ENCODE peak calls at places on chromosomes 7 and 10, in ten cellular contexts. A, M, U, P, I, J, Q, N, Y and Z are unnamed samples.

GRCh38 chr10:102785818-102786217 is 42.1 kb downstream of the WBP1L start:
- DNase-seq in A (no peak), M (no peak), U (no peak), P (no peak), I (no peak), J (no peak), Q (no peak), N (no peak), Y (no peak), Z (no peak)

GRCh38 chr7:151139071-151139521 is 28.4 kb downstream of the GBX1 start:
- DNase-seq in A (no peak), M (no peak), U (no peak), P (no peak), I (peak), J (peak), Q (no peak), N (no peak), Y (no peak), Z (no peak)

GRCh38 chr10:22556774-22557173 is 157.6 kb downstream of the PIP4K2A start:
- DNase-seq in A (no peak), M (no peak), U (no peak), P (no peak), I (no peak), J (no peak), Q (no peak), N (no peak), Y (no peak), Z (no peak)

GRCh38 chr7:127935847-127936376 is 95.3 kb downstream of the LRRC4 start:
- DNase-seq in A (no peak), M (no peak), U (no peak), P (no peak), I (no peak), J (no peak), Q (no peak), N (no peak), Y (no peak), Z (no peak)

GRCh38 chr7:13742719-13743640 is 246.5 kb downstream of the ETV1 start:
- DNase-seq in A (no peak), M (peak), U (peak), P (peak), I (peak), J (peak), Q (peak), N (no peak), Y (peak), Z (peak)

GRCh38 chr10:122259075-122259466 is 12.0 kb upstream of the BTBD16 start:
- DNase-seq in A (no peak), M (no peak), U (no peak), P (no peak), I (peak), J (no peak), Q (no peak), N (no peak), Y (no peak), Z (no peak)

GRCh38 chr10:112950714-112951348 is 784 bp downstream of the TCF7L2 start:
- DNase-seq in A (no peak), M (peak), U (no peak), P (no peak), I (no peak), J (peak), Q (no peak), N (peak), Y (peak), Z (peak)

GRCh38 chr7:115676080-115676479 is 354.5 kb downstream of the TFEC start:
- DNase-seq in A (no peak), M (peak), U (peak), P (no peak), I (no peak), J (no peak), Q (no peak), N (no peak), Y (peak), Z (no peak)

GRCh38 chr10:12154516-12154915 is 25.0 kb downstream of the SEC61A2 start:
- DNase-seq in A (no peak), M (no peak), U (no peak), P (no peak), I (no peak), J (no peak), Q (no peak), N (no peak), Y (no peak), Z (no peak)

GRCh38 chr7:142807855-142808460 is 37.2 kb downstream of the PRSS2 start:
- DNase-seq in A (peak), M (peak), U (no peak), P (no peak), I (no peak), J (no peak), Q (peak), N (no peak), Y (no peak), Z (no peak)

GRCh38 chr10:13078912-13079775 is 20.8 kb upstream of the OPTN start:
- DNase-seq in A (no peak), M (no peak), U (no peak), P (no peak), I (no peak), J (no peak), Q (no peak), N (no peak), Y (no peak), Z (no peak)

GRCh38 chr10:118790058-118790457 is 35.3 kb upstream of the CACUL1 start:
- DNase-seq in A (no peak), M (no peak), U (no peak), P (no peak), I (no peak), J (no peak), Q (no peak), N (no peak), Y (no peak), Z (no peak)

GRCh38 chr7:20030915-20031362 is 186.2 kb downstream of the MACC1 start:
- DNase-seq in A (peak), M (peak), U (peak), P (no peak), I (no peak), J (no peak), Q (no peak), N (no peak), Y (no peak), Z (no peak)

GRCh38 chr10:43691503-43691902 is 42.8 kb upstream of the ZNF32 start:
- DNase-seq in A (no peak), M (peak), U (no peak), P (no peak), I (no peak), J (no peak), Q (no peak), N (no peak), Y (no peak), Z (no peak)

GRCh38 chr10:112807013-112807412 is 143.0 kb upstream of the TCF7L2 start:
- DNase-seq in A (no peak), M (no peak), U (no peak), P (no peak), I (no peak), J (no peak), Q (no peak), N (no peak), Y (no peak), Z (no peak)

GRCh38 chr7:27200761-27201230 is 905 bp upstream of the HOXA13 start:
- DNase-seq in A (no peak), M (no peak), U (no peak), P (no peak), I (no peak), J (no peak), Q (no peak), N (no peak), Y (no peak), Z (no peak)

GRCh38 chr7:29375641-29376562 is 181.3 kb downstream of the CHN2 start:
- DNase-seq in A (no peak), M (no peak), U (peak), P (no peak), I (no peak), J (no peak), Q (no peak), N (no peak), Y (no peak), Z (no peak)

GRCh38 chr7:128961030-128961659 is 23.4 kb downstream of the IRF5 start:
- DNase-seq in A (no peak), M (peak), U (no peak), P (no peak), I (no peak), J (no peak), Q (no peak), N (no peak), Y (no peak), Z (no peak)

GRCh38 chr7:128453836-128454804 is 1.6 kb upstream of the HILPDA start:
- DNase-seq in A (no peak), M (peak), U (peak), P (no peak), I (peak), J (peak), Q (no peak), N (no peak), Y (no peak), Z (peak)

GRCh38 chr7:149140784-149141183 is 6.5 kb upstream of the ZNF398 start:
- DNase-seq in A (no peak), M (peak), U (no peak), P (no peak), I (no peak), J (no peak), Q (no peak), N (no peak), Y (no peak), Z (no peak)

GRCh38 chr10:17232276-17232987 is 4.4 kb downstream of the VIM start:
- DNase-seq in A (no peak), M (peak), U (peak), P (no peak), I (no peak), J (no peak), Q (no peak), N (no peak), Y (no peak), Z (no peak)

GRCh38 chr10:29119374-29119773 is 169.5 kb upstream of the LYZL1 start:
- DNase-seq in A (no peak), M (peak), U (no peak), P (no peak), I (no peak), J (peak), Q (no peak), N (no peak), Y (peak), Z (no peak)

GRCh38 chr7:99092064-99092720 is 51.7 kb downstream of the SMURF1 start:
- DNase-seq in A (no peak), M (no peak), U (no peak), P (no peak), I (no peak), J (no peak), Q (no peak), N (no peak), Y (no peak), Z (no peak)

GRCh38 chr10:65769828-65770227 is 1156.0 kb upstream of the LRRTM3 start:
- DNase-seq in A (no peak), M (no peak), U (peak), P (no peak), I (no peak), J (no peak), Q (no peak), N (no peak), Y (no peak), Z (no peak)

GRCh38 chr7:140646931-140647647 is 6.5 kb upstream of the DENND2A start:
- DNase-seq in A (no peak), M (peak), U (peak), P (peak), I (peak), J (no peak), Q (no peak), N (peak), Y (peak), Z (no peak)

GRCh38 chr10:108775911-108776475 is 1147.3 kb downstream of the XPNPEP1 start:
- DNase-seq in A (no peak), M (peak), U (no peak), P (no peak), I (no peak), J (no peak), Q (no peak), N (no peak), Y (no peak), Z (no peak)

GRCh38 chr7:26638140-26638539 is 226.2 kb downstream of the SKAP2 start:
- DNase-seq in A (no peak), M (no peak), U (no peak), P (no peak), I (peak), J (no peak), Q (no peak), N (no peak), Y (no peak), Z (no peak)

GRCh38 chr7:16718111-16718656 is 35.4 kb upstream of the TSPAN13 start:
- DNase-seq in A (no peak), M (no peak), U (no peak), P (no peak), I (no peak), J (no peak), Q (no peak), N (no peak), Y (no peak), Z (no peak)

GRCh38 chr10:16965740-16966447 is 148.7 kb upstream of the RSU1 start:
- DNase-seq in A (peak), M (peak), U (peak), P (no peak), I (no peak), J (no peak), Q (peak), N (no peak), Y (peak), Z (no peak)

GRCh38 chr10:61000769-61001730 is 57.1 kb upstream of the RHOBTB1 start:
- DNase-seq in A (no peak), M (peak), U (no peak), P (peak), I (no peak), J (peak), Q (no peak), N (peak), Y (peak), Z (no peak)

GRCh38 chr10:22552888-22553378 is 161.4 kb downstream of the PIP4K2A start:
- DNase-seq in A (no peak), M (peak), U (no peak), P (no peak), I (no peak), J (no peak), Q (no peak), N (no peak), Y (no peak), Z (no peak)